ENCODE peak calls at places on chromosomes 6 and 20, in eight cellular contexts. Q is lower lobe of right lung, T is psoas muscle, O is GM23338, V is left ventricle myocardium inferior, R is heart left ventricle, G is pancreas, L is left lung. H is an unnamed sample. For H3K4me1, the result is how much of the 10 kb centered on the place peaks cover.

GRCh38 chr6:45416700-45417099 is 39.0 kb upstream of the SUPT3H start:
- DNase-seq in Q (no peak), T (no peak), O (no peak), V (no peak), R (no peak), G (no peak), L (no peak), H (no peak)

GRCh38 chr20:5195655-5196054 is 68.8 kb downstream of the CDS2 start:
- DNase-seq in Q (no peak), T (no peak), O (no peak), V (no peak), R (no peak), G (no peak), L (no peak), H (no peak)

GRCh38 chr6:10331336-10331735 is 83.5 kb downstream of the TFAP2A start:
- DNase-seq in Q (no peak), T (no peak), O (no peak), V (no peak), R (no peak), G (no peak), L (no peak), H (no peak)

GRCh38 chr6:137866200-137866913 is 702 bp upstream of the TNFAIP3 start:
- DNase-seq in Q (peak), T (peak), O (peak), V (no peak), R (no peak), G (peak), L (peak), H (no peak)

GRCh38 chr20:7775072-7775471 is 165.2 kb downstream of the HAO1 start:
- DNase-seq in Q (no peak), T (no peak), O (no peak), V (no peak), R (no peak), G (no peak), L (no peak), H (no peak)

GRCh38 chr6:144550392-144550791 is 265.3 kb downstream of the UTRN start:
- DNase-seq in Q (no peak), T (no peak), O (no peak), V (no peak), R (no peak), G (no peak), L (no peak), H (no peak)

GRCh38 chr6:28489366-28490190 is 26.0 kb downstream of the GPX6 start:
- DNase-seq in Q (peak), T (peak), O (peak), V (peak), R (no peak), G (peak), L (peak), H (peak)

GRCh38 chr6:73364121-73364520 is 1.7 kb downstream of the KHDC3L start:
- DNase-seq in Q (no peak), T (no peak), O (no peak), V (no peak), R (no peak), G (no peak), L (no peak), H (no peak)

GRCh38 chr6:15473174-15473573 is 189.7 kb downstream of the DTNBP1 start:
- DNase-seq in Q (no peak), T (no peak), O (no peak), V (no peak), R (no peak), G (no peak), L (no peak), H (no peak)

GRCh38 chr6:14228571-14228970 is 111.0 kb downstream of the CD83 start:
- DNase-seq in Q (no peak), T (no peak), O (no peak), V (peak), R (no peak), G (no peak), L (no peak), H (no peak)

GRCh38 chr6:105545206-105545920 is 142.5 kb upstream of the PREP start:
- DNase-seq in Q (no peak), T (no peak), O (no peak), V (no peak), R (no peak), G (no peak), L (no peak), H (no peak)

GRCh38 chr6:86683132-86683908 is 254.0 kb upstream of the HTR1E start:
- DNase-seq in Q (no peak), T (no peak), O (no peak), V (no peak), R (no peak), G (no peak), L (no peak), H (no peak)

GRCh38 chr6:167825759-167826229 is 917 bp upstream of the AFDN start:
- DNase-seq in Q (peak), T (peak), O (peak), V (peak), R (no peak), G (peak), L (peak), H (peak)

GRCh38 chr6:41757931-41758640 is 10.9 kb upstream of the PGC start:
- DNase-seq in Q (peak), T (no peak), O (no peak), V (no peak), R (peak), G (no peak), L (no peak), H (no peak)

GRCh38 chr6:125153541-125154183 is at the start of gene TPD52L1:
- DNase-seq in Q (peak), T (peak), O (peak), V (peak), R (peak), G (peak), L (peak), H (peak)

GRCh38 chr6:137874204-137875001 is 7.3 kb downstream of the TNFAIP3 start:
- DNase-seq in Q (no peak), T (no peak), O (no peak), V (no peak), R (no peak), G (no peak), L (no peak), H (no peak)

GRCh38 chr6:10393544-10394225 is 21.2 kb downstream of the TFAP2A start:
- DNase-seq in Q (no peak), T (no peak), O (no peak), V (no peak), R (no peak), G (no peak), L (no peak), H (no peak)

GRCh38 chr6:44169886-44170570 is 11.4 kb downstream of the CAPN11 start:
- DNase-seq in Q (no peak), T (no peak), O (no peak), V (no peak), R (no peak), G (no peak), L (no peak), H (no peak)

GRCh38 chr6:48069280-48069679 is 41.7 kb downstream of the PTCHD4 start:
- DNase-seq in Q (no peak), T (no peak), O (peak), V (no peak), R (no peak), G (no peak), L (no peak), H (peak)

GRCh38 chr6:82143041-82143481 is 104.5 kb downstream of the IBTK start:
- DNase-seq in Q (no peak), T (no peak), O (no peak), V (no peak), R (no peak), G (no peak), L (no peak), H (no peak)

GRCh38 chr6:96153775-96154174 is 138.0 kb downstream of the FUT9 start:
- DNase-seq in Q (no peak), T (no peak), O (no peak), V (no peak), R (no peak), G (no peak), L (no peak), H (no peak)

GRCh38 chr6:130190701-130191375 is 31.9 kb downstream of the SAMD3 start:
- DNase-seq in Q (no peak), T (no peak), O (no peak), V (no peak), R (no peak), G (no peak), L (no peak), H (no peak)

GRCh38 chr6:157364705-157365104 is 16.3 kb upstream of the ZDHHC14 start:
- DNase-seq in Q (no peak), T (no peak), O (no peak), V (no peak), R (no peak), G (no peak), L (no peak), H (no peak)

GRCh38 chr6:105985816-105986632 is 100.1 kb upstream of the PRDM1 start:
- DNase-seq in Q (peak), T (no peak), O (peak), V (no peak), R (peak), G (no peak), L (peak), H (no peak)

GRCh38 chr6:45394586-45395095 is 16.9 kb upstream of the SUPT3H start:
- DNase-seq in Q (no peak), T (no peak), O (no peak), V (no peak), R (no peak), G (no peak), L (no peak), H (no peak)

GRCh38 chr20:61619751-61620150 is 367.7 kb downstream of the CDH4 start:
- DNase-seq in Q (no peak), T (no peak), O (no peak), V (no peak), R (peak), G (no peak), L (no peak), H (no peak)
- H3K27ac ChIP-seq in Q (no peak), T (no peak), O (no peak), V (no peak), R (no peak), G (no peak), L (no peak), H (no peak)

GRCh38 chr6:170346649-170347048 is 40.1 kb downstream of the FAM120B start:
- DNase-seq in Q (no peak), T (no peak), O (no peak), V (no peak), R (no peak), G (no peak), L (no peak), H (no peak)
- H3K4me1 ChIP-seq in Q (under half), T (under half), O (under half), V (under half), R (under half), G (under half), L (under half), H (under half)

GRCh38 chr20:11216451-11217314 is 542.9 kb upstream of the JAG1 start:
- DNase-seq in Q (no peak), T (no peak), O (no peak), V (no peak), R (no peak), G (no peak), L (no peak), H (no peak)
- H3K27ac ChIP-seq in Q (peak), T (no peak), O (no peak), V (peak), R (no peak), G (no peak), L (no peak), H (peak)

GRCh38 chr6:3501826-3502505 is 45.1 kb upstream of the SLC22A23 start:
- DNase-seq in Q (no peak), T (no peak), O (no peak), V (no peak), R (no peak), G (no peak), L (no peak), H (no peak)

GRCh38 chr6:3500262-3501001 is 43.6 kb upstream of the SLC22A23 start:
- DNase-seq in Q (no peak), T (no peak), O (no peak), V (no peak), R (no peak), G (no peak), L (no peak), H (no peak)

GRCh38 chr6:3504354-3504753 is 47.5 kb upstream of the SLC22A23 start:
- DNase-seq in Q (no peak), T (no peak), O (no peak), V (no peak), R (no peak), G (no peak), L (no peak), H (no peak)

GRCh38 chr6:3496395-3496794 is 39.5 kb upstream of the SLC22A23 start:
- DNase-seq in Q (no peak), T (no peak), O (no peak), V (no peak), R (no peak), G (no peak), L (no peak), H (no peak)

DNA sequence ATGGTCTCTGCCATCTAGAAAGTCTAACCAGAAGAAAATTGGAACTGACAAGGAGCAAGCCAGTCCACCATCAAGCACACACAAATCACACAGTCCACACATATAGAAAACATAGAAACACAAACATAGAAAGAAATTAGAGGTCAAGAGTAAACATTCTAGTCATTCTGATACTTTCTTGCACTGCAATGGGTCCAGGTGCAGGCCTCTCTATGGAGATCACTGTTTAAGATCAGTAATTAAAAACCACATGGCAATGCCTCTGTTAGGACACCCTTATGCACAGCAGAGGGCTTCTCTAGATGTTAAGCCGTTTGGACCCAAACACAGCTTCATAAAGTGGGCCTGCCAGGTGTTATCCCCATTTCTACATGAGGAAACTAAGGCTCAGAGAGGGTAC is 42.8 kb upstream of the SLC22A23 start:
- DNase-seq in Q (no peak), T (no peak), O (no peak), V (no peak), R (no peak), G (no peak), L (no peak), H (no peak)
- H3K4me1 ChIP-seq in Q (under half), T (under half), O (under half), V (under half), R (under half), G (under half), L (under half), H (under half)

DNA sequence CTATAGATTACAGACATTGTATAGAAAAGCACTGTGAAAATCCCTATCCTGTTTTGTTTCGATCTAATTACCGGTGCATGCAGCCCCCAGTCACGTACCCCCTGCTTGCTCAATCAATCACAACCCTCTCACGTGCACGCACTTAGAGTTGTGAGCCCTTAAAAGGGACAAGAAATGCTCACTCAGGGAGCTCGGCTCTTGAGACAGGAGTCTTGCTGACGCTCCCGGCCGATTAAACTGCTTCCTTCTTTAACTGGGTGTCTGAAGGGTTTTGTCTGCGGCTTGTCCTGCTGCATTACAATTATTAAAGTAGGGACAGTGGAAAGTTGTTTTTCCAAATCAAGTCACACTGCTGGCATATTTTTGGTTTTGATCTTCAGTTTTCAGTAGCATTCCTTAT is 2.6 kb downstream of the TXLNB start:
- DNase-seq in Q (no peak), T (no peak), O (peak), V (no peak), R (no peak), G (no peak), L (no peak), H (no peak)
- H3K27ac ChIP-seq in Q (no peak), T (peak), O (no peak), V (peak), R (peak), G (no peak), L (no peak), H (no peak)

DNA sequence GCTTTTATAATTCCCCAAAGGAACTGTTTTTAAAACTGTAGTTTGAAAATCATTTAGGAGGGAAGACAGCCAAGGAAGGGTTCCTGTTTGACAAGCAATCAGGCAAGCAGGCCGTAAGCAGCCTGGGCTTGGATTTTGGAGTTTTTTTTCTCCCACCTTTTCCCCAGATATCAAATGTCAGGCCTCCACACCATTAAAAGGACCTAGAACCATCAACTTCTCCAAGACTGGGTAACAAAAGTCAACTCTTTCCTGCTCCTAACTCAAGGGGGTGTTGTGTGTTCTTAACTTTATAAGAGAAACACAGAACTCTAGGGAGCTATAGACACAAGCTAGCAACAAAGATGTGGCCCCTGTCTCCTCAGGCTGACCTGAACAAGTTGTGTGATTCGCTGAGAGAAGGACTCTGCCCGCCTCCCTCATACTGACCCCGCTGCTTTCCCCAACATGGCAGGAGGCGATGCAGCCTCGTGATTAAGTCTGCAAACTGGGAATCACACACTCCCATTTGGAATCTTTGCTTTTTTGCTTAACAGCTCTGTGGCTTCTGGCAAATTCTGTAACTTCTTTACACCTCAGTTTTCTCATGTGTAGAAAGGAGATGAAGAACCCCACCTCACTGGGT is 146.5 kb downstream of the BCAS1 start:
- DNase-seq in Q (no peak), T (no peak), O (no peak), V (no peak), R (no peak), G (no peak), L (no peak), H (no peak)
- H3K4me1 ChIP-seq in Q (under half), T (under half), O (under half), V (under half), R (under half), G (under half), L (under half), H (under half)

GRCh38 chr20:37808752-37809070 is 94.2 kb upstream of the VSTM2L start:
- DNase-seq in Q (no peak), T (no peak), O (no peak), V (no peak), R (no peak), G (no peak), L (no peak), H (no peak)

GRCh38 chr20:37807901-37808751 is 94.8 kb upstream of the VSTM2L start:
- DNase-seq in Q (no peak), T (no peak), O (no peak), V (no peak), R (no peak), G (no peak), L (no peak), H (no peak)

GRCh38 chr20:37810027-37810426 is 92.9 kb upstream of the VSTM2L start:
- DNase-seq in Q (no peak), T (no peak), O (no peak), V (no peak), R (no peak), G (no peak), L (no peak), H (no peak)

GRCh38 chr20:37804584-37805566 is 98.1 kb upstream of the VSTM2L start:
- DNase-seq in Q (no peak), T (no peak), O (no peak), V (no peak), R (no peak), G (no peak), L (no peak), H (no peak)

DNA sequence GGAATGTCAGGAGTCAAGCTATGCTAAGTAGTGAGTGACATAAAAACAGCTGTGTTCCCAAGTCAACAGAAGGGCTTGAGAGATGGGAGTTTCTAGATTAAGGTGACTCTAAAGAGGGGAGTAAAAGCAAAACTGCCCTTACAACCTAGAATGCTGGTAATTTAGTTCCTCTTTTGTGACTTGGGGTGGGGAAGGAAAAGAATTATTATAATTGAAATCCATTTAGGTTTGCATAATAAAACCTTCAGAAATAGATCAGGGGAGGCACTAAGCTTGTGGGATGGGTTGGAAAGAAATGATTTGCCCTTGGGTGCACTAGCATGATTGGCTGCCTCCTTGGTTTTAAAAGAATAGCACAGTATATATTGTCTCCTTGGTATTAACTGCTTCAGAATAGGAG is 95.4 kb upstream of the VSTM2L start:
- DNase-seq in Q (no peak), T (no peak), O (no peak), V (no peak), R (no peak), G (no peak), L (no peak), H (no peak)
- H3K27ac ChIP-seq in Q (no peak), T (no peak), O (no peak), V (no peak), R (no peak), G (no peak), L (no peak), H (no peak)